ENCODE peak calls at places on chromosome 18, in five cellular contexts. D is mammary epithelial cell, J is heart left ventricle, G is heart right ventricle, F is Peyer's patch. A is an unnamed sample.

GRCh38 chr18:10563886-10564285 is 38.1 kb downstream of the NAPG start:
- DNase-seq in D (peak; percentile 53), J (no peak), G (no peak), F (no peak), A (no peak)

GRCh38 chr18:261398-262073 is 6.3 kb downstream of the THOC1 start:
- DNase-seq in D (no peak), J (no peak), G (no peak), F (no peak), A (no peak)

GRCh38 chr18:49802623-49803022 is 10.7 kb downstream of the ACAA2 start:
- DNase-seq in D (no peak), J (no peak), G (no peak), F (no peak), A (no peak)

GRCh38 chr18:35283923-35284794 is 5.9 kb downstream of the ZSCAN30 start:
- DNase-seq in D (no peak), J (no peak), G (peak; percentile 11), F (no peak), A (no peak)

GRCh38 chr18:6396843-6397242 is 17.9 kb downstream of the L3MBTL4 start:
- DNase-seq in D (no peak), J (no peak), G (no peak), F (no peak), A (no peak)

GRCh38 chr18:37783771-37784170 is 218.2 kb upstream of the CELF4 start:
- DNase-seq in D (no peak), J (no peak), G (no peak), F (no peak), A (no peak)

GRCh38 chr18:24964213-24964612 is 387.8 kb downstream of the ZNF521 start:
- DNase-seq in D (peak; percentile 4), J (no peak), G (no peak), F (peak; percentile 50), A (no peak)

GRCh38 chr18:42781298-42781815 is 334.1 kb downstream of the RIT2 start:
- DNase-seq in D (no peak), J (no peak), G (no peak), F (no peak), A (no peak)

GRCh38 chr18:56645415-56646016 is 5.6 kb upstream of the WDR7 start:
- DNase-seq in D (no peak), J (no peak), G (no peak), F (no peak), A (no peak)

GRCh38 chr18:76208632-76209308 is 286.3 kb downstream of the ZNF516 start:
- DNase-seq in D (no peak), J (no peak), G (no peak), F (no peak), A (no peak)

GRCh38 chr18:10035306-10035991 is 121.6 kb downstream of the VAPA start:
- DNase-seq in D (peak; percentile 86), J (no peak), G (no peak), F (no peak), A (no peak)

GRCh38 chr18:67483952-67484351 is 32.6 kb downstream of the DSEL start:
- DNase-seq in D (no peak), J (no peak), G (no peak), F (no peak), A (no peak)

GRCh38 chr18:63981719-63982118 is 11.8 kb downstream of the SERPINB8 start:
- DNase-seq in D (no peak), J (no peak), G (no peak), F (no peak), A (no peak)

GRCh38 chr18:78507217-78507616 is 472.4 kb upstream of the SALL3 start:
- DNase-seq in D (no peak), J (no peak), G (no peak), F (no peak), A (no peak)

GRCh38 chr18:76426738-76427305 is 68.2 kb downstream of the ZNF516 start:
- DNase-seq in D (no peak), J (no peak), G (no peak), F (no peak), A (no peak)

GRCh38 chr18:23523429-23524212 is 20.3 kb downstream of the RMC1 start:
- DNase-seq in D (peak; percentile 23), J (no peak), G (no peak), F (no peak), A (peak; percentile 55)

GRCh38 chr18:5546660-5547059 is 2.9 kb upstream of the EPB41L3 start:
- DNase-seq in D (no peak), J (no peak), G (no peak), F (no peak), A (peak; percentile 17)

GRCh38 chr18:78242796-78243195 is 736.8 kb upstream of the SALL3 start:
- DNase-seq in D (no peak), J (no peak), G (peak; percentile 47), F (no peak), A (no peak)

GRCh38 chr18:76425299-76426101 is 69.5 kb downstream of the ZNF516 start:
- DNase-seq in D (no peak), J (no peak), G (no peak), F (no peak), A (no peak)

GRCh38 chr18:48328473-48329205 is 80.5 kb downstream of the ZBTB7C start:
- DNase-seq in D (peak; percentile 72), J (no peak), G (no peak), F (no peak), A (no peak)

GRCh38 chr18:21004721-21005120 is 106.9 kb downstream of the ROCK1 start:
- DNase-seq in D (peak; percentile 14), J (no peak), G (peak; percentile 45), F (no peak), A (peak; percentile 86)

GRCh38 chr18:24214144-24214543 is 75.3 kb downstream of the CABYR start:
- DNase-seq in D (no peak), J (no peak), G (no peak), F (no peak), A (no peak)

GRCh38 chr18:21327101-21327500 is 85.1 kb downstream of the GREB1L start:
- DNase-seq in D (peak; percentile 41), J (no peak), G (no peak), F (no peak), A (no peak)

GRCh38 chr18:79570266-79571201 is 109.1 kb upstream of the CTDP1 start:
- DNase-seq in D (no peak), J (peak; percentile 44), G (no peak), F (no peak), A (no peak)

GRCh38 chr18:76306685-76307292 is 188.3 kb downstream of the ZNF516 start:
- DNase-seq in D (no peak), J (no peak), G (no peak), F (no peak), A (no peak)

GRCh38 chr18:35605686-35606417 is 24.3 kb downstream of the GALNT1 start:
- DNase-seq in D (peak; percentile 32), J (no peak), G (no peak), F (no peak), A (no peak)

GRCh38 chr18:35393716-35394115 is 16.6 kb upstream of the ZNF396 start:
- DNase-seq in D (no peak), J (no peak), G (no peak), F (no peak), A (no peak)

GRCh38 chr18:49582579-49582978 is 20.7 kb downstream of the LIPG start:
- DNase-seq in D (no peak), J (no peak), G (no peak), F (no peak), A (no peak)

GRCh38 chr18:69484699-69485396 is 84.2 kb downstream of the DOK6 start:
- DNase-seq in D (no peak), J (no peak), G (no peak), F (no peak), A (peak; percentile 35)
- TF ChIP-seq CTCF in D (peak; percentile 50), J (no peak), G (no peak), F (no peak), A (peak; percentile 51)

GRCh38 chr18:12287131-12287681 is 20.8 kb upstream of the TUBB6 start:
- DNase-seq in D (peak; percentile 76), J (peak; percentile 54), G (no peak), F (no peak), A (no peak)
- H3K4me3 ChIP-seq in D (peak overlapping the region; percentile 46), J (peak overlapping the region; percentile 49), G (peak overlapping the region; percentile 58), F (no peak overlapping the region), A (peak overlapping the region; percentile 44)

GRCh38 chr18:70258243-70258642 is 30.6 kb upstream of the SOCS6 start:
- DNase-seq in D (no peak), J (no peak), G (no peak), F (no peak), A (no peak)

GRCh38 chr18:70261141-70261788 is 27.6 kb upstream of the SOCS6 start:
- DNase-seq in D (no peak), J (no peak), G (no peak), F (no peak), A (no peak)

GRCh38 chr18:70260683-70261082 is 28.2 kb upstream of the SOCS6 start:
- DNase-seq in D (no peak), J (no peak), G (no peak), F (no peak), A (no peak)

DNA sequence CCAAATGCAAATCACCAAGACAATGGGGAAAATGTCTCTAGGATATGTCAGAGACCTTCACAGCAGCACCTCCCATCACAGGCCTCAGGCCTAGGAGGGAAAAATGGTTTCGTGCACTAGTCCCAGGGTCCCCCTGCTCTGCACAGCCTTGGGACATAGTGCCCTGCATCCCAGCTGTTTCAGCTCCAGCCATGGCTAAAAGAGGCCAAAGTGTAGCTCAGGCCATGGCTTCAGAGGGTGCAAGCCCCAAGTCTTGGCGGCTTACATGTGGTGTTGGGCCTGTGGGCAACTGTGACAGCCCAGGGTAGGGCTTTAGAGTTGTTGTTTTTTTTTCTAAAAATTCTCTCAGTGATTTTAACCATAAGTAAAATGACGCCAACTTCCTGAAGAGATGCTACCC is 25.5 kb upstream of the SOCS6 start:
- DNase-seq in D (no peak), J (no peak), G (no peak), F (no peak), A (no peak)
- TF ChIP-seq CTCF in D (no peak), J (no peak), G (no peak), F (no peak), A (no peak)

GRCh38 chr18:55435592-55435991 is 152.4 kb downstream of the TCF4 start:
- DNase-seq in D (no peak), J (no peak), G (no peak), F (no peak), A (no peak)

GRCh38 chr18:55433140-55433539 is 154.9 kb downstream of the TCF4 start:
- DNase-seq in D (no peak), J (no peak), G (no peak), F (no peak), A (no peak)

GRCh38 chr18:55430026-55430425 is 158.0 kb downstream of the TCF4 start:
- DNase-seq in D (no peak), J (no peak), G (no peak), F (no peak), A (no peak)

GRCh38 chr18:55432307-55433040 is 155.5 kb downstream of the TCF4 start:
- DNase-seq in D (no peak), J (no peak), G (no peak), F (no peak), A (no peak)

GRCh38 chr18:55433688-55434087 is 154.3 kb downstream of the TCF4 start:
- DNase-seq in D (no peak), J (no peak), G (no peak), F (no peak), A (no peak)
- H3K4me3 ChIP-seq in D (no peak overlapping the region), J (no peak overlapping the region), G (no peak overlapping the region), F (no peak overlapping the region), A (no peak overlapping the region)